ENCODE peak calls at places on chromosomes 4 and X, in ten cellular contexts. B, M, T, H, U, L, K, F, O and P are unnamed samples.

GRCh38 chr4:71472946-71473345 is 134.1 kb downstream of the SLC4A4 start:
- DNase-seq in L (no peak), T (no peak), B (peak; percentile 61), H (no peak), K (peak; percentile 54), F (peak; percentile 7), U (no peak), M (no peak), O (no peak), P (no peak)

GRCh38 chr4:81346719-81347118 is 125.0 kb downstream of the RASGEF1B start:
- DNase-seq in K (no peak), T (no peak), H (no peak), B (no peak), L (no peak), M (no peak), U (no peak), F (no peak), O (no peak), P (no peak)

GRCh38 chr4:8435656-8436121 is 4.8 kb downstream of the ACOX3 start:
- DNase-seq in L (no peak), B (no peak), F (no peak), T (no peak), O (peak; percentile 84), H (peak; percentile 24), U (peak; percentile 20), M (no peak), K (peak; percentile 56), P (peak; percentile 38)

GRCh38 chrX:64975491-64975890 is 759 bp downstream of the ZC4H2 start:
- DNase-seq in B (no peak), T (peak; percentile 44), U (peak; percentile 5), M (no peak), H (peak; percentile 32), F (no peak), L (no peak), O (peak; percentile 41), K (peak; percentile 5), P (peak; percentile 47)

GRCh38 chr4:6909113-6909969 is at the start of gene TBC1D14:
- DNase-seq in B (no peak), M (peak; percentile 59), H (peak; percentile 89), F (no peak), L (peak; percentile 79), K (peak; percentile 88), O (peak; percentile 92), U (peak; percentile 86), T (peak; percentile 93), P (peak; percentile 85)

GRCh38 chr4:2792711-2793577 is at the start of gene SH3BP2:
- DNase-seq in M (peak; percentile 51), O (peak; percentile 90), L (no peak), F (no peak), H (peak; percentile 73), U (peak; percentile 66), T (peak; percentile 89), B (no peak), K (peak; percentile 71), P (peak; percentile 69)

GRCh38 chr4:185396724-185397402 is at the start of gene ANKRD37:
- DNase-seq in M (no peak), B (peak; percentile 50), O (no peak), L (no peak), U (no peak), T (peak; percentile 66), K (peak; percentile 78), H (peak; percentile 60), F (no peak), P (peak; percentile 69)

GRCh38 chr4:105894570-105895323 is 524 bp upstream of the NPNT start:
- DNase-seq in U (no peak), T (no peak), M (no peak), F (no peak), H (peak; percentile 54), O (no peak), B (no peak), L (no peak), K (no peak), P (no peak)

GRCh38 chr4:8215001-8215427 is 15.9 kb downstream of the SH3TC1 start:
- DNase-seq in L (no peak), M (no peak), F (no peak), B (peak; percentile 51), T (no peak), K (peak; percentile 69), H (no peak), U (no peak), O (no peak), P (peak; percentile 20)

GRCh38 chr4:184417802-184418511 is 56.4 kb downstream of the IRF2 start:
- DNase-seq in L (no peak), O (peak; percentile 44), K (peak; percentile 86), H (peak; percentile 66), T (no peak), B (peak; percentile 61), M (peak; percentile 20), U (no peak), F (peak; percentile 79), P (peak; percentile 30)

GRCh38 chrX:119895843-119896326 is at the start of gene AKAP14:
- DNase-seq in U (no peak), H (no peak), M (no peak), K (peak; percentile 42), B (no peak), L (no peak), F (no peak), O (no peak), T (no peak), P (no peak)

GRCh38 chr4:122293374-122294365 is 85.1 kb upstream of the ADAD1 start:
- DNase-seq in F (no peak), B (no peak), M (no peak), O (no peak), L (no peak), H (no peak), U (no peak), K (peak; percentile 9), T (no peak), P (no peak)

GRCh38 chr4:175891863-175892262 is 79.8 kb upstream of the GPM6A start:
- DNase-seq in F (no peak), M (peak; percentile 7), B (no peak), O (peak; percentile 42), U (no peak), K (peak; percentile 60), T (no peak), L (no peak), H (peak; percentile 73), P (no peak)

GRCh38 chr4:89298160-89298559 is 9.4 kb downstream of the GPRIN3 start:
- DNase-seq in U (peak; percentile 50), K (no peak), T (no peak), O (peak; percentile 84), L (no peak), M (no peak), B (no peak), H (peak; percentile 74), F (no peak), P (no peak)

GRCh38 chr4:89242864-89243740 is 64.5 kb downstream of the GPRIN3 start:
- DNase-seq in U (no peak), T (no peak), L (no peak), F (no peak), M (no peak), K (no peak), O (no peak), H (no peak), B (no peak), P (no peak)

GRCh38 chrX:39773923-39774803 is 323.6 kb downstream of the BCOR start:
- DNase-seq in T (no peak), K (peak; percentile 50), H (peak; percentile 25), L (no peak), O (no peak), U (no peak), M (no peak), B (no peak), F (no peak), P (peak; percentile 53)

GRCh38 chr4:56445699-56446098 is 9.6 kb downstream of the PAICS start:
- DNase-seq in M (no peak), U (no peak), O (no peak), F (no peak), K (peak; percentile 37), B (no peak), H (no peak), T (no peak), L (no peak), P (no peak)

GRCh38 chr4:182897601-182898478 is 19.3 kb downstream of the DCTD start:
- DNase-seq in M (no peak), K (no peak), L (no peak), H (peak; percentile 9), U (no peak), B (no peak), T (no peak), O (no peak), F (no peak), P (no peak)

GRCh38 chrX:153582896-153583295 is 16.0 kb downstream of the CCNQ start:
- DNase-seq in F (no peak), K (peak; percentile 58), B (peak; percentile 9), U (peak; percentile 75), T (peak; percentile 66), H (no peak), L (peak; percentile 24), M (no peak), O (peak; percentile 82), P (peak; percentile 25)

GRCh38 chr4:88320780-88321373 is 36.5 kb upstream of the PPM1K start:
- DNase-seq in B (no peak), T (peak; percentile 60), U (peak; percentile 71), O (peak; percentile 90), H (peak; percentile 50), K (peak; percentile 78), M (no peak), F (no peak), L (no peak), P (peak; percentile 4)

GRCh38 chr4:4338201-4338600 is 48.1 kb downstream of the ZBTB49 start:
- DNase-seq in O (no peak), K (no peak), B (no peak), T (no peak), F (no peak), M (no peak), L (no peak), U (no peak), H (no peak), P (no peak)

GRCh38 chr4:2412534-2412884 is 5.9 kb downstream of the ZFYVE28 start:
- DNase-seq in U (no peak), T (no peak), B (no peak), F (no peak), K (no peak), L (peak; percentile 38), M (no peak), O (no peak), H (peak; percentile 96), P (no peak)

GRCh38 chr4:142551513-142552280 is 294.4 kb downstream of the INPP4B start:
- DNase-seq in B (no peak), L (no peak), M (no peak), U (no peak), T (no peak), H (no peak), O (no peak), K (no peak), F (no peak), P (no peak)

GRCh38 chrX:48468693-48469691 is 1.1 kb downstream of the SLC38A5 start:
- DNase-seq in T (no peak), M (peak; percentile 15), O (no peak), B (no peak), F (no peak), U (no peak), L (peak; percentile 8), H (no peak), K (no peak), P (no peak)

GRCh38 chr4:94131212-94131611 is 76.5 kb upstream of the SMARCAD1 start:
- DNase-seq in B (no peak), F (no peak), O (no peak), M (no peak), L (no peak), T (no peak), H (no peak), K (peak; percentile 5), U (no peak), P (no peak)